ENCODE peak calls at places on chromosome 4, in five cellular contexts. One of them, this sample, is unnamed.

GRCh38 chr4:120922390-120923200 is at the start of gene PRDM5:
- DNase-seq in ecto neural progenitor cell: peak
- DNase-seq in Caki2: peak
- DNase-seq in hypothalamus: peak
- DNase-seq in T-cell: no peak
- DNase-seq in this sample: no peak

GRCh38 chr4:100690812-100691211 is 173.0 kb upstream of the EMCN start:
- DNase-seq in ecto neural progenitor cell: no peak
- DNase-seq in Caki2: no peak
- DNase-seq in hypothalamus: no peak
- DNase-seq in T-cell: no peak
- DNase-seq in this sample: no peak

GRCh38 chr4:162510937-162511336 is 347.1 kb upstream of the FSTL5 start:
- DNase-seq in ecto neural progenitor cell: no peak
- DNase-seq in Caki2: no peak
- DNase-seq in hypothalamus: no peak
- DNase-seq in T-cell: no peak
- DNase-seq in this sample: no peak

GRCh38 chr4:42018451-42018850 is 28.1 kb downstream of the SLC30A9 start:
- DNase-seq in ecto neural progenitor cell: no peak
- DNase-seq in Caki2: no peak
- DNase-seq in hypothalamus: no peak
- DNase-seq in T-cell: no peak
- DNase-seq in this sample: no peak

GRCh38 chr4:185811509-185812364 is at the start of gene SORBS2:
- DNase-seq in ecto neural progenitor cell: peak
- DNase-seq in Caki2: peak
- DNase-seq in hypothalamus: peak
- DNase-seq in T-cell: no peak
- DNase-seq in this sample: no peak

GRCh38 chr4:38078590-38079381 is 118.6 kb downstream of the PTTG2 start:
- DNase-seq in ecto neural progenitor cell: no peak
- DNase-seq in Caki2: peak
- DNase-seq in hypothalamus: no peak
- DNase-seq in T-cell: no peak
- DNase-seq in this sample: peak

GRCh38 chr4:173765731-173766130 is 235.7 kb upstream of the HAND2 start:
- DNase-seq in ecto neural progenitor cell: no peak
- DNase-seq in Caki2: no peak
- DNase-seq in hypothalamus: no peak
- DNase-seq in T-cell: no peak
- DNase-seq in this sample: no peak

GRCh38 chr4:183260491-183261151 is 59.5 kb downstream of the CLDN22 start:
- DNase-seq in ecto neural progenitor cell: no peak
- DNase-seq in Caki2: no peak
- DNase-seq in hypothalamus: no peak
- DNase-seq in T-cell: no peak
- DNase-seq in this sample: no peak

GRCh38 chr4:19924761-19925160 is 326.9 kb upstream of the SLIT2 start:
- DNase-seq in ecto neural progenitor cell: no peak
- DNase-seq in Caki2: no peak
- DNase-seq in hypothalamus: no peak
- DNase-seq in T-cell: no peak
- DNase-seq in this sample: no peak

GRCh38 chr4:94489075-94489474 is 37.3 kb downstream of the PDLIM5 start:
- DNase-seq in ecto neural progenitor cell: no peak
- DNase-seq in Caki2: no peak
- DNase-seq in hypothalamus: no peak
- DNase-seq in T-cell: no peak
- DNase-seq in this sample: no peak

GRCh38 chr4:78032929-78033328 is 24.2 kb upstream of the FRAS1 start:
- DNase-seq in ecto neural progenitor cell: no peak
- DNase-seq in Caki2: no peak
- DNase-seq in hypothalamus: no peak
- DNase-seq in T-cell: no peak
- DNase-seq in this sample: no peak

GRCh38 chr4:176377705-176378302 is 58.0 kb downstream of the SPCS3 start:
- DNase-seq in ecto neural progenitor cell: no peak
- DNase-seq in Caki2: peak
- DNase-seq in hypothalamus: no peak
- DNase-seq in T-cell: no peak
- DNase-seq in this sample: peak

GRCh38 chr4:110532901-110533589 is 57.1 kb downstream of the ENPEP start:
- DNase-seq in ecto neural progenitor cell: no peak
- DNase-seq in Caki2: peak
- DNase-seq in hypothalamus: no peak
- DNase-seq in T-cell: no peak
- DNase-seq in this sample: no peak

GRCh38 chr4:109303141-109303499 is 662 bp upstream of the COL25A1 start:
- DNase-seq in ecto neural progenitor cell: no peak
- DNase-seq in Caki2: no peak
- DNase-seq in hypothalamus: no peak
- DNase-seq in T-cell: no peak
- DNase-seq in this sample: no peak

GRCh38 chr4:122500852-122501501 is 44.5 kb upstream of the IL2 start:
- DNase-seq in ecto neural progenitor cell: no peak
- DNase-seq in Caki2: peak
- DNase-seq in hypothalamus: no peak
- DNase-seq in T-cell: no peak
- DNase-seq in this sample: no peak

GRCh38 chr4:40232610-40233009 is 35.8 kb downstream of the RHOH start:
- DNase-seq in ecto neural progenitor cell: no peak
- DNase-seq in Caki2: no peak
- DNase-seq in hypothalamus: no peak
- DNase-seq in T-cell: no peak
- DNase-seq in this sample: peak

GRCh38 chr4:187424636-187425035 is 570.9 kb upstream of the ZFP42 start:
- DNase-seq in ecto neural progenitor cell: no peak
- DNase-seq in Caki2: no peak
- DNase-seq in hypothalamus: no peak
- DNase-seq in T-cell: no peak
- DNase-seq in this sample: no peak

GRCh38 chr4:175412161-175412560 is 399.9 kb downstream of the GPM6A start:
- DNase-seq in ecto neural progenitor cell: no peak
- DNase-seq in Caki2: no peak
- DNase-seq in hypothalamus: no peak
- DNase-seq in T-cell: no peak
- DNase-seq in this sample: no peak

GRCh38 chr4:61411241-61411640 is 211.1 kb downstream of the ADGRL3 start:
- DNase-seq in ecto neural progenitor cell: no peak
- DNase-seq in Caki2: no peak
- DNase-seq in hypothalamus: no peak
- DNase-seq in T-cell: no peak
- DNase-seq in this sample: no peak

GRCh38 chr4:80086296-80086695 is 13.3 kb upstream of the ANTXR2 start:
- DNase-seq in ecto neural progenitor cell: no peak
- DNase-seq in Caki2: no peak
- DNase-seq in hypothalamus: no peak
- DNase-seq in T-cell: no peak
- DNase-seq in this sample: no peak

GRCh38 chr4:176769519-176769918 is 23.2 kb downstream of the VEGFC start:
- DNase-seq in ecto neural progenitor cell: no peak
- DNase-seq in Caki2: peak
- DNase-seq in hypothalamus: no peak
- DNase-seq in T-cell: no peak
- DNase-seq in this sample: no peak

GRCh38 chr4:121879135-121879534 is 8.9 kb upstream of the BBS7 start:
- DNase-seq in ecto neural progenitor cell: no peak
- DNase-seq in Caki2: no peak
- DNase-seq in hypothalamus: no peak
- DNase-seq in T-cell: no peak
- DNase-seq in this sample: no peak

GRCh38 chr4:129358571-129358970 is 262.6 kb downstream of the C4orf33 start:
- DNase-seq in ecto neural progenitor cell: no peak
- DNase-seq in Caki2: peak
- DNase-seq in hypothalamus: no peak
- DNase-seq in T-cell: no peak
- DNase-seq in this sample: peak

This sample was measured in NB4.